ENCODE peak calls at places on chromosomes 5 and 9, in seven cellular contexts. I, S, U, M, X, A and C are unnamed samples.

GRCh38 chr5:73135429-73136276 is 15.3 kb downstream of the TMEM171 start:
- ATAC-seq in X (no peak), S (peak), M (no peak), A (peak), I (no peak), U (peak), C (peak)

GRCh38 chr5:44691811-44692210 is 116.9 kb upstream of the MRPS30 start:
- ATAC-seq in I (no peak), S (peak), M (no peak), U (no peak), X (no peak), A (no peak), C (peak)

GRCh38 chr5:148511832-148512347 is 128.1 kb downstream of the FBXO38 start:
- ATAC-seq in I (no peak), M (no peak), S (no peak), A (no peak), X (no peak), U (no peak), C (no peak)

GRCh38 chr5:164532226-164532937 is 1027.0 kb downstream of the MAT2B start:
- ATAC-seq in S (no peak), M (no peak), A (no peak), U (no peak), I (no peak), X (no peak), C (peak)

GRCh38 chr9:96015876-96016686 is 140.6 kb downstream of the ERCC6L2 start:
- ATAC-seq in I (no peak), U (no peak), M (no peak), X (no peak), S (no peak), A (peak), C (no peak)

GRCh38 chr9:124102363-124102762 is 90.8 kb downstream of the LHX2 start:
- ATAC-seq in U (no peak), I (no peak), M (no peak), S (no peak), A (no peak), X (no peak), C (no peak)

GRCh38 chr5:958701-959571 is 49.7 kb upstream of the NKD2 start:
- ATAC-seq in A (no peak), I (peak), U (peak), M (no peak), S (peak), X (peak), C (peak)

GRCh38 chr5:72206994-72207393 is 99.7 kb downstream of the MAP1B start:
- ATAC-seq in M (no peak), X (no peak), A (peak), U (no peak), S (no peak), I (no peak), C (no peak)

GRCh38 chr5:132065351-132065937 is 5.0 kb downstream of the IL3 start:
- ATAC-seq in I (peak), U (no peak), A (peak), X (peak), M (no peak), S (peak), C (peak)

GRCh38 chr9:33431420-33431819 is 16.0 kb downstream of the AQP3 start:
- ATAC-seq in S (no peak), U (no peak), I (no peak), X (no peak), A (no peak), M (no peak), C (no peak)

GRCh38 chr5:51159164-51159563 is 224.1 kb upstream of the ISL1 start:
- ATAC-seq in A (no peak), S (no peak), M (no peak), X (no peak), I (no peak), U (no peak), C (no peak)

GRCh38 chr5:137858223-137858916 is 9.3 kb upstream of the MYOT start:
- ATAC-seq in S (no peak), A (peak), I (peak), U (peak), M (no peak), X (peak), C (no peak)

GRCh38 chr9:99345451-99345850 is 123.4 kb downstream of the SEC61B start:
- ATAC-seq in M (no peak), S (no peak), A (no peak), U (no peak), I (no peak), X (no peak), C (no peak)

GRCh38 chr9:95292226-95292625 is 25.3 kb downstream of the FANCC start:
- ATAC-seq in I (no peak), S (no peak), M (no peak), A (no peak), X (no peak), U (no peak), C (no peak)

GRCh38 chr5:32168460-32169033 is 5.6 kb downstream of the GOLPH3 start:
- ATAC-seq in S (no peak), X (no peak), U (no peak), A (no peak), M (peak), I (no peak), C (no peak)

GRCh38 chr9:98018347-98018746 is 35.2 kb downstream of the ANP32B start:
- ATAC-seq in M (no peak), S (no peak), I (no peak), A (no peak), U (no peak), X (no peak), C (no peak)

GRCh38 chr5:55758714-55759113 is 20.9 kb downstream of the DDX4 start:
- ATAC-seq in M (no peak), A (no peak), X (peak), I (no peak), U (no peak), S (no peak), C (no peak)

GRCh38 chr9:70563437-70564204 is 149.2 kb upstream of the KLF9 start:
- ATAC-seq in I (peak), A (peak), M (no peak), X (peak), U (peak), S (no peak), C (peak)

GRCh38 chr9:35564658-35565061 is 40.4 kb upstream of the TESK1 start:
- ATAC-seq in I (no peak), A (no peak), U (peak), M (peak), X (no peak), S (no peak), C (no peak)